ENCODE peak calls at places on chromosomes 2 and 18, in seven cellular contexts. K is right atrium auricular region; S is amygdala; G is DMS153; Z is SK-MEL-5; D is OCI-LY7; N is stimulated activated CD4-positive, alpha-beta T cell treated with anti-CD3 and anti-CD28 coated beads, Interleukin-12 subunit alpha, Interleukin-12 subunit beta, amount 100 ng/mL, for 4 hours. H is an unnamed sample.

GRCh38 chr2:177604291-177605065 is 211.9 kb downstream of the AGPS start:
- DNase-seq in N (no peak), Z (peak), G (peak), D (peak), K (no peak), S (no peak), H (no peak)

GRCh38 chr2:171319164-171319810 is 114.5 kb downstream of the METTL8 start:
- DNase-seq in S (no peak), N (peak), D (peak), K (no peak), G (no peak), Z (no peak), H (peak)

GRCh38 chr2:96825057-96825456 is 9.0 kb downstream of the CNNM3 start:
- DNase-seq in N (no peak), Z (no peak), K (no peak), G (no peak), S (no peak), D (no peak), H (no peak)

GRCh38 chr2:52117299-52117698 is 1085.4 kb upstream of the NRXN1 start:
- DNase-seq in S (no peak), N (no peak), D (no peak), Z (no peak), G (no peak), K (no peak), H (no peak)

GRCh38 chr18:10797882-10798281 is 272.1 kb downstream of the NAPG start:
- DNase-seq in Z (no peak), S (no peak), N (no peak), D (peak), K (no peak), G (no peak), H (no peak)

GRCh38 chr2:151760139-151760650 is 25.9 kb upstream of the NEB start:
- DNase-seq in D (no peak), S (no peak), G (no peak), Z (no peak), N (no peak), K (no peak), H (no peak)

GRCh38 chr2:5520352-5520996 is 171.7 kb upstream of the SOX11 start:
- DNase-seq in N (no peak), S (no peak), Z (peak), G (no peak), D (no peak), K (no peak), H (no peak)

GRCh38 chr2:38091757-38092156 is 15.8 kb upstream of the CYP1B1 start:
- DNase-seq in G (no peak), K (no peak), D (no peak), N (no peak), S (no peak), Z (no peak), H (no peak)

GRCh38 chr18:44813586-44813985 is 132.9 kb downstream of the SETBP1 start:
- DNase-seq in K (no peak), G (no peak), S (no peak), Z (no peak), N (no peak), D (no peak), H (no peak)

GRCh38 chr2:175002547-175003274 is 2.5 kb downstream of the CHN1 start:
- DNase-seq in G (no peak), Z (no peak), S (no peak), N (no peak), K (no peak), D (no peak), H (no peak)

GRCh38 chr2:12847694-12848093 is 131.0 kb downstream of the TRIB2 start:
- DNase-seq in S (no peak), K (no peak), G (no peak), N (no peak), Z (no peak), D (no peak), H (no peak)

GRCh38 chr2:241799522-241800197 is 9.3 kb upstream of the NEU4 start:
- DNase-seq in Z (no peak), N (no peak), S (no peak), K (peak), G (no peak), D (no peak), H (no peak)

GRCh38 chr2:191178806-191179514 is 28.2 kb upstream of the STAT4 start:
- DNase-seq in D (no peak), K (peak), N (no peak), G (no peak), S (no peak), Z (no peak), H (no peak)

GRCh38 chr2:210584834-210585233 is 28.4 kb downstream of the CPS1 start:
- DNase-seq in K (no peak), Z (peak), S (no peak), G (no peak), D (no peak), N (no peak), H (no peak)

GRCh38 chr2:216636570-216637450 is 3.6 kb downstream of the IGFBP2 start:
- DNase-seq in G (peak), D (no peak), S (no peak), K (no peak), N (no peak), Z (no peak), H (no peak)

GRCh38 chr18:80119111-80119510 is 10.0 kb downstream of the ADNP2 start:
- DNase-seq in G (no peak), Z (no peak), D (no peak), N (no peak), S (no peak), K (no peak), H (no peak)

H was measured in activated T-helper 9 cell treated with anti-CD3 and anti-CD28 coated beads, Interleukin-2, amount 50 U/mL, for 16 hours.